ENCODE peak calls at places on chromosomes 13 and 19, in nine cellular contexts. Y, C, Q, M, I, X, K, G and W are unnamed samples.

GRCh38 chr13:45615501-45616101 is at the start of gene ERICH6B:
- DNase-seq in Y (peak; percentile 31), C (peak; percentile 37), Q (peak; percentile 54), M (peak; percentile 23), I (no peak), X (peak; percentile 42), K (peak; percentile 67), G (no peak), W (no peak)

GRCh38 chr19:31531326-31531725 is 182.1 kb upstream of the TSHZ3 start:
- DNase-seq in Y (no peak), C (no peak), Q (no peak), M (no peak), I (no peak), X (no peak), K (no peak), G (no peak), W (no peak)

GRCh38 chr13:31221057-31221456 is 21.3 kb downstream of the B3GLCT start:
- DNase-seq in Y (no peak), C (no peak), Q (no peak), M (peak; percentile 67), I (no peak), X (no peak), K (no peak), G (no peak), W (no peak)

GRCh38 chr19:47023448-47023794 is 3.8 kb downstream of the NPAS1 start:
- DNase-seq in Y (no peak), C (no peak), Q (no peak), M (no peak), I (no peak), X (no peak), K (no peak), G (no peak), W (no peak)

GRCh38 chr13:102002271-102002670 is 399.6 kb downstream of the FGF14 start:
- DNase-seq in Y (no peak), C (no peak), Q (no peak), M (no peak), I (no peak), X (peak; percentile 81), K (no peak), G (no peak), W (no peak)

GRCh38 chr19:42465827-42466280 is 23.1 kb upstream of the CXCL17 start:
- DNase-seq in Y (no peak), C (no peak), Q (no peak), M (no peak), I (no peak), X (no peak), K (no peak), G (no peak), W (no peak)

GRCh38 chr13:60164490-60164889 is 762 bp upstream of the DIAPH3 start:
- DNase-seq in Y (no peak), C (peak; percentile 47), Q (no peak), M (peak; percentile 20), I (no peak), X (peak; percentile 34), K (no peak), G (no peak), W (no peak)

GRCh38 chr13:52998290-52998876 is 30.2 kb upstream of the OLFM4 start:
- DNase-seq in Y (no peak), C (no peak), Q (no peak), M (no peak), I (no peak), X (no peak), K (no peak), G (no peak), W (no peak)

GRCh38 chr19:49862411-49863253 is 4.7 kb downstream of the PNKP start:
- DNase-seq in Y (no peak), C (no peak), Q (no peak), M (no peak), I (no peak), X (no peak), K (peak; percentile 94), G (no peak), W (peak; percentile 83)

GRCh38 chr13:103250071-103250470 is 183.9 kb upstream of the SLC10A2 start:
- DNase-seq in Y (no peak), C (no peak), Q (no peak), M (no peak), I (no peak), X (no peak), K (no peak), G (no peak), W (no peak)

GRCh38 chr13:44061876-44062275 is 182.2 kb downstream of the LACC1 start:
- DNase-seq in Y (no peak), C (no peak), Q (no peak), M (no peak), I (no peak), X (no peak), K (no peak), G (no peak), W (no peak)

GRCh38 chr19:10762656-10763055 is 44.8 kb downstream of the DNM2 start:
- DNase-seq in Y (no peak), C (no peak), Q (no peak), M (no peak), I (peak; percentile 76), X (no peak), K (no peak), G (no peak), W (no peak)

GRCh38 chr13:97780486-97780885 is 173.0 kb upstream of the IPO5 start:
- DNase-seq in Y (no peak), C (no peak), Q (no peak), M (no peak), I (no peak), X (no peak), K (no peak), G (no peak), W (no peak)

GRCh38 chr19:1175020-1175419 is 952 bp upstream of the SBNO2 start:
- DNase-seq in Y (no peak), C (no peak), Q (no peak), M (no peak), I (no peak), X (no peak), K (no peak), G (no peak), W (no peak)

GRCh38 chr19:31223805-31224534 is 125.3 kb downstream of the TSHZ3 start:
- DNase-seq in Y (no peak), C (peak; percentile 83), Q (no peak), M (peak; percentile 57), I (no peak), X (peak; percentile 90), K (no peak), G (no peak), W (no peak)

GRCh38 chr13:95185851-95186250 is 115.4 kb downstream of the ABCC4 start:
- DNase-seq in Y (peak; percentile 19), C (peak; percentile 4), Q (no peak), M (no peak), I (peak; percentile 76), X (no peak), K (no peak), G (peak; percentile 11), W (no peak)

GRCh38 chr13:49877629-49878218 is 58.4 kb downstream of the SPRYD7 start:
- DNase-seq in Y (no peak), C (no peak), Q (no peak), M (peak; percentile 33), I (no peak), X (peak; percentile 10), K (no peak), G (no peak), W (no peak)

GRCh38 chr13:112868308-112868707 is 100.7 kb upstream of the MCF2L start:
- DNase-seq in Y (no peak), C (no peak), Q (no peak), M (no peak), I (no peak), X (no peak), K (no peak), G (no peak), W (no peak)

GRCh38 chr19:53183146-53183545 is 10.0 kb downstream of the ZNF665 start:
- DNase-seq in Y (no peak), C (no peak), Q (no peak), M (peak; percentile 80), I (no peak), X (peak; percentile 78), K (no peak), G (no peak), W (no peak)

GRCh38 chr13:113927661-113928581 is 46.0 kb downstream of the C13orf46 start:
- DNase-seq in Y (no peak), C (peak; percentile 91), Q (no peak), M (no peak), I (no peak), X (peak; percentile 89), K (no peak), G (no peak), W (no peak)

GRCh38 chr19:5547881-5548280 is 19.9 kb downstream of the TINCR start:
- DNase-seq in Y (peak; percentile 27), C (peak; percentile 61), Q (no peak), M (peak; percentile 53), I (peak; percentile 54), X (peak; percentile 61), K (peak; percentile 56), G (no peak), W (peak; percentile 60)

GRCh38 chr19:798415-799075 is 1.3 kb downstream of the PTBP1 start:
- DNase-seq in Y (no peak), C (peak; percentile 49), Q (no peak), M (no peak), I (peak; percentile 53), X (no peak), K (no peak), G (no peak), W (peak; percentile 36)